ENCODE peak calls at places on chromosomes 3 and 15, in eight cellular contexts. Q, I, X, H, B, A, T and F are unnamed samples.
A peak's percentile ranks its signal among the peaks of the same experiment; 100 is the strongest.

GRCh38 chr3:24286405-24286804 is 208.2 kb downstream of the THRB start:
- DNase-seq in Q (no peak), I (no peak), X (no peak), H (no peak), B (no peak), A (no peak), T (no peak), F (no peak)

GRCh38 chr3:107662109-107662477 is 139.3 kb downstream of the BBX start:
- DNase-seq in Q (no peak), I (peak; percentile 78), X (no peak), H (no peak), B (no peak), A (no peak), T (no peak), F (no peak)

GRCh38 chr3:13479332-13479581 is 849 bp upstream of the HDAC11 start:
- DNase-seq in Q (no peak), I (no peak), X (no peak), H (no peak), B (peak; percentile 55), A (peak; percentile 59), T (no peak), F (no peak)

GRCh38 chr15:84891339-84891738 is 6.9 kb downstream of the SLC28A1 start:
- DNase-seq in Q (no peak), I (no peak), X (no peak), H (no peak), B (no peak), A (no peak), T (no peak), F (no peak)

GRCh38 chr3:165185707-165186327 is 10.4 kb downstream of the SLITRK3 start:
- DNase-seq in Q (peak; percentile 67), I (peak; percentile 52), X (peak; percentile 66), H (peak; percentile 0), B (peak; percentile 55), A (peak; percentile 64), T (no peak), F (peak; percentile 67)

GRCh38 chr3:133211449-133211848 is 173.3 kb downstream of the TMEM108 start:
- DNase-seq in Q (no peak), I (no peak), X (peak; percentile 30), H (peak; percentile 78), B (no peak), A (no peak), T (peak; percentile 31), F (no peak)

GRCh38 chr15:57703387-57703786 is 3.1 kb upstream of the POLR2M start:
- DNase-seq in Q (no peak), I (no peak), X (no peak), H (no peak), B (no peak), A (no peak), T (no peak), F (no peak)

GRCh38 chr3:123333401-123333800 is 115.5 kb downstream of the ADCY5 start:
- DNase-seq in Q (no peak), I (no peak), X (no peak), H (no peak), B (no peak), A (no peak), T (no peak), F (no peak)

GRCh38 chr15:45611305-45611704 is 23.5 kb upstream of the SQOR start:
- DNase-seq in Q (peak; percentile 29), I (no peak), X (peak; percentile 46), H (no peak), B (peak; percentile 12), A (peak; percentile 32), T (no peak), F (no peak)

GRCh38 chr15:36645106-36645505 is 65.7 kb downstream of the CDIN1 start:
- DNase-seq in Q (peak; percentile 3), I (peak; percentile 4), X (no peak), H (no peak), B (no peak), A (no peak), T (no peak), F (no peak)

DNA sequence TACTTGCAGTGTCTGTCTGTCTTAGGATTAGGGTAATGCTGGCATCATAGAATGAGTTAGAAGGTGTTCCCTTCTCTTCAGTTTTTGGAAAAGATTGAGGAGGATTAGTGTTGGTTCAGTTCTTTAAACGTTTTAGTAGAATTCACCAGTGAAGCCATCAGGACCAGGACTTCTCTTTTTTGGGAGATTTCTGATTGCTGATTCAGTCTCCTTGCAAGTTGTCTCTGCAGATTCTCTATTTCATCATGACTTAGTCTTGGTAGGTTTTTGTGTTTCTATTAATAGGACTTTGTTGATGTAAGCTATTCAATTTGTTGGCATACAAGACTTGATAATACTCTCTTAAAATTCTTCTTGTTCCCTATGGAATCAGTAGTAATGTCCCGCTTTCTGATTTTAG is 48.9 kb downstream of the STT3B start:
- DNase-seq in Q (no peak), I (peak; percentile 39), X (no peak), H (no peak), B (no peak), A (no peak), T (no peak), F (no peak)
- TF ChIP-seq RAD21 in Q (no peak), I (no peak), X (no peak), H (no peak), B (no peak), A (no peak), T (no peak), F (no peak)

DNA sequence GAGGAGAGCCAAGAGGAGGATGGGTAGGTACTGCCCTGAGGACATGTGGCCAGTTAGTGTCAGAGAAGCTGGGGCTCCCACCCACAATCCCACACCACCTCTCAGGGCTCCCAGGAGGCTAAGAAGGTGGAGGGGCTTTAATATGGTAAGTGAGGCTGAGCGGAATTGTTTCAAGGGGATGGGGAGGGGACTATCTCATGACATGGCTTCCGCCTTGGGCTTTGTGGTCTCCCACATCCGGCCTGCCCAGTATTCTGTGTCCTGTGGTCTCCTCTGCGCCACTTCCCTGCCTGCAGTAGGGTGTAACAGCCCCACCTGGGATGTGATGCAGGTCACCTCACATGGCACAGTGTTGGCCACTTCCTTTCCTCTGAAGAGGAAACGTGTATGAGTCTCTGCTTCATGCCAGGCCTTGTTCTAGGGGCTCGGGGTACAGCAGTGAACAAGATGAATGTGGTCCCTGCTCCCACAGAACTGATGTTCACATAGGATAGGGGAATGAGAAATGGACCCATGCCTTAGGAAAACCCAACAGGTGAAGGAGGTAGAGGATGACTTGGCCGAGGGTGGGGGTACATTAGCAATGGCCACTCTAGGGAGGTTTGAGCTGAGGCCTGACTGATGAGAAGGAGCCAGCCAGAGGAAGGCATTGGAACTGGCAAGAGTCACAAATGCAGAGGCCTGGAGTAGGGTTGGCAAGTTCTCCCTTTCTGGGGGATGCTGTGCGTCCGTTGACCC is 3.2 kb downstream of the NEIL1 start:
- DNase-seq in Q (no peak), I (no peak), X (no peak), H (peak; percentile 73), B (no peak), A (no peak), T (no peak), F (no peak)
- TF ChIP-seq RAD21 in Q (no peak), I (no peak), X (no peak), H (no peak), B (no peak), A (no peak), T (no peak), F (no peak)

DNA sequence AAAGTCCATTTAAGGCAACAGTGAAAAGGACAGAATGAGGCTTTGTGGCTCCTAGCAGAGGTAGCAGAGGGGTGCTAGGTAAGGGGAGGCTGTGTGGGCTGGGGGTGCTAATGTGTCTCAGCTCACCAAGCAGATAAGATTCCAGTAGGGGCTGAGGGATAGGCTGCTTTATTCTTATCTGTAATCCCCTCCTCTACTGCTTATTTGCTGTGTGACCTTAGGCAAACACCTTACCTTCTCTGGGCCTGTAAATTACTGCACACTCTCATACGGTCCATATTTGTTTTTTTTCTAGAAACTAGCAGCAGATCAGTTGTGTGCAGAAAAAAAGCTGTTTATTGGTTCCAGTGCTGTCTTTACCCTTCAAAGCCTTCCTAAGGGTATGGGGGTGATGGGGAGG is 52.8 kb downstream of the SMAD6 start:
- DNase-seq in Q (no peak), I (no peak), X (no peak), H (no peak), B (no peak), A (no peak), T (no peak), F (no peak)
- TF ChIP-seq RAD21 in Q (no peak), I (no peak), X (no peak), H (no peak), B (no peak), A (no peak), T (no peak), F (no peak)

GRCh38 chr15:30906366-30906765 is 2.7 kb downstream of the FAN1 start:
- DNase-seq in Q (no peak), I (no peak), X (no peak), H (no peak), B (no peak), A (no peak), T (no peak), F (no peak)

GRCh38 chr15:30901889-30902288 is 1.8 kb upstream of the FAN1 start:
- DNase-seq in Q (no peak), I (no peak), X (no peak), H (no peak), B (no peak), A (no peak), T (no peak), F (no peak)

GRCh38 chr15:30904812-30905211 is 1.1 kb downstream of the FAN1 start:
- DNase-seq in Q (no peak), I (no peak), X (no peak), H (no peak), B (no peak), A (no peak), T (no peak), F (no peak)

GRCh38 chr15:30905821-30906220 is 2.1 kb downstream of the FAN1 start:
- DNase-seq in Q (no peak), I (peak; percentile 18), X (no peak), H (no peak), B (no peak), A (no peak), T (no peak), F (no peak)

DNA sequence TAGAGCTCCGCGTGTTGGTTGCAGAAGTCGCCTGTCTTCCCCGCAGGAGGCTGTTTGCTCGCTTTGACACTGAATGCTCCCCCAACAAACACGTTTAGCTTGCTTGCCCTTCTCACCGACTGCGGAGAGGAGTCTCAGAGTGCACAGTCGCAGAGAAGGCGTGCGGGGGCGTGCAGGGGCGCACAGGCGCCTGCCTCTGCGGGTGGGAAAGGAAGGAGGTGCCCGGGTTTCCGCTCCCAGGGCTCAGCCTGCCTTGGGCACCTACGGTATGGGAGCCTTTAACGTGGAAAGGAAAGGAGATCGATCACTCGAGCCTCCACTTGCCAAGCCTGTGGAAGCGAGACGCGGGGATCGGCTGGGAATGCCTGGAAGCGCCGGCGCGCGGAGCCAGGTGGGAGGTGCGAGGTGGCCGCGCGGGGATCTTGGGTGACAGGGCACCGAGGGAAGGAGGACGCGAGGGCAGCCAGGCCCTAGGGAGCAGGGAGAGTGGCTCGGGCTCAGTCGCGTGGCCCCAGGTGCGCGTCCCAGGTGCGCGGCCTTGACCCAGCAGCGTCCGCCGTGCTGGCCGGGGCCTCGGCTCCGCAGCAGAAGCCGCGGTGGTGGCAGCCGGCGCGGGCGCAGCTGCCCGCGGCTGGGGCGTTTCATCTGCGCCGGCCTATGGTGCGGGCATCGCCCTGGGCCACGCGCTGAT is at the start of gene FAN1:
- DNase-seq in Q (peak; percentile 92), I (peak; percentile 84), X (peak; percentile 88), H (peak; percentile 77), B (peak; percentile 78), A (peak; percentile 94), T (no peak), F (peak; percentile 80)
- TF ChIP-seq RAD21 in Q (peak; percentile 41), I (no peak), X (no peak), H (no peak), B (peak; percentile 35), A (peak; percentile 37), T (peak; percentile 2), F (no peak)